ENCODE peak calls at places on chromosomes 1 and 21, in six cellular contexts. X, R, A, J, S and M are unnamed samples.

GRCh38 chr1:226643167-226643566 is 94.6 kb downstream of the STUM start:
- DNase-seq in J (peak; percentile 67), S (peak; percentile 64), X (no peak), R (no peak), A (no peak), M (no peak)

GRCh38 chr1:222046684-222047083 is 304.8 kb upstream of the DUSP10 start:
- DNase-seq in S (no peak), J (no peak), A (no peak), R (no peak), X (no peak), M (no peak)

GRCh38 chr1:78577257-78578100 is 42.8 kb upstream of the IFI44L start:
- DNase-seq in S (no peak), X (no peak), J (peak; percentile 46), R (no peak), A (no peak), M (no peak)

GRCh38 chr1:186828612-186829542 is at the start of gene PLA2G4A:
- DNase-seq in X (peak; percentile 38), A (peak; percentile 69), R (no peak), J (peak; percentile 80), S (peak; percentile 28), M (peak; percentile 78)

GRCh38 chr21:44606495-44606894 is 5.4 kb upstream of the KRTAP10-8 start:
- DNase-seq in X (no peak), S (no peak), J (no peak), A (no peak), R (no peak), M (no peak)

GRCh38 chr1:224670506-224670905 is 54.4 kb downstream of the CNIH3 start:
- DNase-seq in A (no peak), J (peak; percentile 37), X (no peak), S (no peak), R (no peak), M (no peak)

GRCh38 chr1:175824079-175824478 is 80.7 kb upstream of the TNR start:
- DNase-seq in X (no peak), R (peak; percentile 23), A (no peak), S (no peak), J (no peak), M (peak; percentile 62)

GRCh38 chr1:39646232-39647081 is 7.0 kb upstream of the HEYL start:
- DNase-seq in A (peak; percentile 41), S (peak; percentile 95), J (peak; percentile 64), R (peak; percentile 23), X (no peak), M (peak; percentile 91)

GRCh38 chr1:160629286-160630210 is 17.3 kb downstream of the SLAMF1 start:
- DNase-seq in R (peak; percentile 90), A (peak; percentile 65), S (no peak), J (no peak), X (peak; percentile 18), M (peak; percentile 56)

GRCh38 chr1:1890506-1891348 is at the start of gene GNB1:
- DNase-seq in R (peak; percentile 88), J (peak; percentile 96), A (peak; percentile 80), X (peak; percentile 85), S (peak; percentile 81), M (peak; percentile 90)

GRCh38 chr1:218686258-218686657 is 341.1 kb downstream of the TGFB2 start:
- DNase-seq in J (peak; percentile 72), X (no peak), R (no peak), A (no peak), S (peak; percentile 83), M (no peak)

GRCh38 chr1:59673575-59674467 is 140.9 kb upstream of the HOOK1 start:
- DNase-seq in S (no peak), R (no peak), A (no peak), X (no peak), J (no peak), M (no peak)

GRCh38 chr1:1040004-1040991 is 20.4 kb downstream of the AGRN start:
- DNase-seq in A (peak; percentile 58), X (peak; percentile 68), J (peak; percentile 94), S (peak; percentile 46), R (peak; percentile 84), M (peak; percentile 87)

GRCh38 chr1:234478481-234479309 is at the start of gene TARBP1:
- DNase-seq in J (peak; percentile 91), R (peak; percentile 83), A (peak; percentile 33), X (peak; percentile 71), S (peak; percentile 90), M (peak; percentile 69)

GRCh38 chr1:230185076-230186001 is 118.3 kb downstream of the GALNT2 start:
- DNase-seq in S (no peak), J (no peak), A (no peak), X (no peak), R (no peak), M (no peak)

GRCh38 chr1:185767721-185768120 is 33.5 kb downstream of the HMCN1 start:
- DNase-seq in J (no peak), S (no peak), A (no peak), X (no peak), R (no peak), M (no peak)

GRCh38 chr21:44969965-44970755 is 30.3 kb downstream of the SLX9 start:
- DNase-seq in A (no peak), X (no peak), S (peak; percentile 87), R (no peak), J (peak; percentile 24), M (no peak)

GRCh38 chr1:218164930-218165686 is 120.0 kb upstream of the RRP15 start:
- DNase-seq in X (peak; percentile 30), A (no peak), R (no peak), S (no peak), J (peak; percentile 40), M (peak; percentile 28)

GRCh38 chr1:61186753-61187152 is 104.4 kb downstream of the NFIA start:
- DNase-seq in X (no peak), R (no peak), A (no peak), S (no peak), J (peak; percentile 47), M (no peak)

GRCh38 chr1:241998412-241998921 is 431 bp downstream of the MAP1LC3C start:
- DNase-seq in S (peak; percentile 39), X (peak; percentile 69), J (peak; percentile 88), R (peak; percentile 8), A (peak; percentile 74), M (peak; percentile 75)

GRCh38 chr21:38775733-38776132 is 30.0 kb upstream of the ETS2 start:
- DNase-seq in S (no peak), R (no peak), J (no peak), X (no peak), A (peak; percentile 52), M (no peak)

GRCh38 chr21:43892984-43893535 is 28.0 kb downstream of the AGPAT3 start:
- DNase-seq in R (no peak), A (no peak), S (no peak), J (no peak), X (no peak), M (no peak)

GRCh38 chr1:40036574-40036973 is 4.0 kb upstream of the CAP1 start:
- DNase-seq in J (peak; percentile 93), A (peak; percentile 70), S (no peak), X (peak; percentile 14), R (no peak), M (peak; percentile 92)

GRCh38 chr1:228009828-228010775 is 3.3 kb downstream of the WNT3A start:
- DNase-seq in J (no peak), A (no peak), S (no peak), X (peak; percentile 74), R (no peak), M (no peak)

GRCh38 chr1:65606426-65606825 is 186.0 kb downstream of the LEPR start:
- DNase-seq in A (no peak), X (no peak), J (no peak), R (no peak), S (no peak), M (no peak)

GRCh38 chr1:215267495-215267894 is 185.0 kb downstream of the KCNK2 start:
- DNase-seq in J (no peak), X (no peak), A (no peak), S (no peak), R (no peak), M (no peak)

GRCh38 chr1:27099154-27099903 is 55.6 kb downstream of the SLC9A1 start:
- DNase-seq in R (peak; percentile 26), A (peak; percentile 72), X (peak; percentile 82), J (peak; percentile 98), S (peak; percentile 64), M (peak; percentile 87)

GRCh38 chr1:218751208-218751948 is 406.2 kb downstream of the TGFB2 start:
- DNase-seq in X (no peak), S (no peak), R (no peak), A (no peak), J (no peak), M (no peak)

GRCh38 chr1:11833900-11834299 is 13.7 kb downstream of the NPPA start:
- DNase-seq in J (no peak), S (no peak), R (no peak), X (no peak), A (no peak), M (no peak)
- H3K4me1 ChIP-seq in J (no peaks in the 10 kb centered on the region), S (no peaks in the 10 kb centered on the region), R (no peaks in the 10 kb centered on the region), X (no peaks in the 10 kb centered on the region), A (no peaks in the 10 kb centered on the region), M (no peaks in the 10 kb centered on the region)

DNA sequence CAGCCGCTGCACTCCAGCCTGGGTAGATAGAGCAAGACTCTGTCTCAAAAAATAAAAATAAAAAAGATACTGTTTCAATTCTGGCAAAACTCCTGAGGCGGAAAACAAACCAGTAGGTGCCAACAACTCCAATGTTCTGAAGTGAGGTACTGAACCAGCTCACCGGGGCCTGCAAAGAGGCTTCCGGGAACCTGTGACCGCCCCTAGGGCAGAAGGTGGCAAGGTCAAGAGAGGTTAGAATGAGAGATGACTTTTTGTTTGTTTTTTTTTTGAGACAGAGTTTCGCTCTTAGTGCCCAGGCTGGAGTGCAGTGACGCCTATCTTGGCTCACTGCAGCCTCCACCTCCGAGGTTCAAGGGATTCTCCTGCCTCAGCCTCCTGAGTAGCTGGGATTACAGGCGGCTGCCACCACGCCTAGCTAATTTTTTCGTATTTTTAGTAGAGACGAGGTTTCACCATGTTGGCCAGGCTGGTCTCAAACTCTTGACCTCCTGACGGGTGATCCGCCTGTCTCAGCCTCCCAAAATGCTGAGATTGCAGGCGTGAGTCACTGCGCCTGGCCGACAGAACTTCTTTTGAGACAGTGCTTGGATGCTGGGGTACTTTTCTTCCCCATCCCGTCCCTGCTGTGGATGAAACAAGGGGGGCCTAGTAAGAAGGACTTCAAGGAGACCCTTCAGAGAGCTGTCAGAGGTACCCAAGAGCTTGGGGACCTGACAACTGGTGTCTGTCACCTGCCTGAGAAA is 91.9 kb upstream of the SLC25A33 start:
- DNase-seq in X (peak; percentile 32), R (no peak), A (no peak), S (no peak), J (no peak), M (no peak)
- H3K4me1 ChIP-seq in X (peaks cover 52% of the 10 kb centered on the region), R (peaks cover 14% of the 10 kb centered on the region), A (peaks cover 47% of the 10 kb centered on the region), S (peaks cover 47% of the 10 kb centered on the region), J (no peaks in the 10 kb centered on the region), M (peaks cover 20% of the 10 kb centered on the region)

DNA sequence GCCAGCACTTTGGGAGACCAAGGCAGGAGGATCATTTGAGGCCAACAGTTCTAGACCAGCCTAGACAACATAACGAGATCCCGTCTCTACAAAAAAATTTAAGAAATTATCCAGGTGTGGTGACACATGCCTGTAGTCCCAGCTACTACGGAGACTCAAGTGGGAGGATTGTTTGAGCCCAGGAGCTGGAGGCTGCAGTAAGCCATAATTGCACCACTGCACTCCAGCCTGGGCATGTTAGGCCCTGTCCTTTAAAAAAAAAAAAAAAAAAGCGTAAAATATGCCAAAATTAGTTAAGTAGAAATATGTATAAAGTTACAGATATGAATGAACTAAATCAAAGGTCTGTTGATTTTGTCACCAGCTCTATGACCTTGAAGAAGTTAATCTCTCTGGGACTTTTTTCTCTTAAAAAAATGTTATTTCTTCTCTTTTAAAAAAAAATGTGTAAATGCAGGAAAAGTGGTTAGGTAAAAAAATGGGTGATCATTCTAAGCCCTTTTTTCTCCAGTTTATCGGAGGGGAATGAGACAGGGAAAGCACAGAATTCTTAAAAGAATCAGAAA is 7.0 kb downstream of the EGLN1 start:
- DNase-seq in S (no peak), J (no peak), A (no peak), X (no peak), R (no peak), M (no peak)
- H3K4me1 ChIP-seq in S (peaks cover 27% of the 10 kb centered on the region), J (peaks cover 38% of the 10 kb centered on the region), A (peaks cover 61% of the 10 kb centered on the region), X (peaks cover 33% of the 10 kb centered on the region), R (peaks cover 63% of the 10 kb centered on the region), M (peaks cover 9% of the 10 kb centered on the region)

GRCh38 chr1:156803086-156803851 is 13.4 kb downstream of the SH2D2A start:
- DNase-seq in S (no peak), J (no peak), X (peak; percentile 37), A (no peak), R (no peak), M (no peak)
- H3K4me1 ChIP-seq in S (no peaks in the 10 kb centered on the region), J (peaks cover 38% of the 10 kb centered on the region), X (peaks cover 49% of the 10 kb centered on the region), A (peaks cover 9% of the 10 kb centered on the region), R (no peaks in the 10 kb centered on the region), M (peaks cover 25% of the 10 kb centered on the region)